ENCODE peak calls at places on chromosomes 7 and 10, in seven cellular contexts. One of them, this sample, is unnamed.

GRCh38 chr7:4888161-4888560 is 4.6 kb upstream of the RADIL start:
- DNase-seq in HCT116: no peak
- DNase-seq in GM12878: no peak
- DNase-seq in HepG2: no peak
- DNase-seq in K562: no peak
- DNase-seq in H1: no peak
- DNase-seq in SK-N-SH: no peak
- DNase-seq in this sample: no peak

GRCh38 chr10:132371641-132372081 is 25.3 kb upstream of the PWWP2B start:
- DNase-seq in HCT116: peak
- DNase-seq in GM12878: no peak
- DNase-seq in HepG2: no peak
- DNase-seq in K562: peak
- DNase-seq in H1: peak
- DNase-seq in SK-N-SH: no peak
- DNase-seq in this sample: no peak

GRCh38 chr7:28329616-28330373 is 82.5 kb upstream of the CREB5 start:
- DNase-seq in HCT116: no peak
- DNase-seq in GM12878: no peak
- DNase-seq in HepG2: no peak
- DNase-seq in K562: no peak
- DNase-seq in H1: no peak
- DNase-seq in SK-N-SH: no peak
- DNase-seq in this sample: no peak

GRCh38 chr10:61973169-61973568 is 71.7 kb downstream of the ARID5B start:
- DNase-seq in HCT116: no peak
- DNase-seq in GM12878: no peak
- DNase-seq in HepG2: no peak
- DNase-seq in K562: no peak
- DNase-seq in H1: no peak
- DNase-seq in SK-N-SH: no peak
- DNase-seq in this sample: no peak

GRCh38 chr7:4774804-4775280 is 581 bp upstream of the AP5Z1 start:
- DNase-seq in HCT116: peak
- DNase-seq in GM12878: no peak
- DNase-seq in HepG2: peak
- DNase-seq in K562: peak
- DNase-seq in H1: no peak
- DNase-seq in SK-N-SH: peak
- DNase-seq in this sample: peak

GRCh38 chr10:12390733-12391132 is 41.4 kb downstream of the CAMK1D start:
- DNase-seq in HCT116: no peak
- DNase-seq in GM12878: no peak
- DNase-seq in HepG2: no peak
- DNase-seq in K562: no peak
- DNase-seq in H1: no peak
- DNase-seq in SK-N-SH: no peak
- DNase-seq in this sample: no peak

GRCh38 chr10:22495396-22495795 is 150.1 kb downstream of the SPAG6 start:
- DNase-seq in HCT116: no peak
- DNase-seq in GM12878: no peak
- DNase-seq in HepG2: no peak
- DNase-seq in K562: no peak
- DNase-seq in H1: no peak
- DNase-seq in SK-N-SH: no peak
- DNase-seq in this sample: no peak

GRCh38 chr7:151410405-151411390 is 860 bp upstream of the WDR86 start:
- DNase-seq in HCT116: no peak
- DNase-seq in GM12878: no peak
- DNase-seq in HepG2: no peak
- DNase-seq in K562: no peak
- DNase-seq in H1: peak
- DNase-seq in SK-N-SH: peak
- DNase-seq in this sample: no peak

GRCh38 chr7:74355091-74355490 is 65.9 kb downstream of the CLIP2 start:
- DNase-seq in HCT116: peak
- DNase-seq in GM12878: no peak
- DNase-seq in HepG2: peak
- DNase-seq in K562: peak
- DNase-seq in H1: no peak
- DNase-seq in SK-N-SH: no peak
- DNase-seq in this sample: peak

GRCh38 chr7:5350600-5351385 is 68.0 kb downstream of the SLC29A4 start:
- DNase-seq in HCT116: no peak
- DNase-seq in GM12878: no peak
- DNase-seq in HepG2: no peak
- DNase-seq in K562: no peak
- DNase-seq in H1: no peak
- DNase-seq in SK-N-SH: no peak
- DNase-seq in this sample: no peak

GRCh38 chr7:143416565-143417149 is 8.0 kb upstream of the EPHA1 start:
- DNase-seq in HCT116: peak
- DNase-seq in GM12878: no peak
- DNase-seq in HepG2: peak
- DNase-seq in K562: peak
- DNase-seq in H1: no peak
- DNase-seq in SK-N-SH: peak
- DNase-seq in this sample: peak

GRCh38 chr7:145489609-145490008 is 627.0 kb upstream of the CNTNAP2 start:
- DNase-seq in HCT116: no peak
- DNase-seq in GM12878: no peak
- DNase-seq in HepG2: no peak
- DNase-seq in K562: no peak
- DNase-seq in H1: no peak
- DNase-seq in SK-N-SH: no peak
- DNase-seq in this sample: no peak

GRCh38 chr7:12864470-12865046 is 177.1 kb downstream of the ARL4A start:
- DNase-seq in HCT116: no peak
- DNase-seq in GM12878: no peak
- DNase-seq in HepG2: no peak
- DNase-seq in K562: no peak
- DNase-seq in H1: no peak
- DNase-seq in SK-N-SH: no peak
- DNase-seq in this sample: no peak

GRCh38 chr7:19533266-19533665 is 175.6 kb downstream of the POLR1F start:
- DNase-seq in HCT116: no peak
- DNase-seq in GM12878: no peak
- DNase-seq in HepG2: no peak
- DNase-seq in K562: no peak
- DNase-seq in H1: no peak
- DNase-seq in SK-N-SH: no peak
- DNase-seq in this sample: no peak

GRCh38 chr10:77926566-77927342 is at the start of gene DLG5:
- DNase-seq in HCT116: no peak
- DNase-seq in GM12878: no peak
- DNase-seq in HepG2: no peak
- DNase-seq in K562: peak
- DNase-seq in H1: peak
- DNase-seq in SK-N-SH: peak
- DNase-seq in this sample: peak

GRCh38 chr10:128047337-128047736 is 78.9 kb downstream of the MKI67 start:
- DNase-seq in HCT116: peak
- DNase-seq in GM12878: peak
- DNase-seq in HepG2: no peak
- DNase-seq in K562: peak
- DNase-seq in H1: peak
- DNase-seq in SK-N-SH: no peak
- DNase-seq in this sample: peak

GRCh38 chr10:43231523-43232078 is 35.3 kb downstream of the RASGEF1A start:
- DNase-seq in HCT116: no peak
- DNase-seq in GM12878: no peak
- DNase-seq in HepG2: no peak
- DNase-seq in K562: no peak
- DNase-seq in H1: peak
- DNase-seq in SK-N-SH: no peak
- DNase-seq in this sample: no peak

GRCh38 chr10:14048930-14049613 is 281.7 kb downstream of the FRMD4A start:
- DNase-seq in HCT116: no peak
- DNase-seq in GM12878: peak
- DNase-seq in HepG2: no peak
- DNase-seq in K562: no peak
- DNase-seq in H1: no peak
- DNase-seq in SK-N-SH: no peak
- DNase-seq in this sample: no peak

GRCh38 chr10:28327494-28327886 is 24.6 kb upstream of the MPP7 start:
- DNase-seq in HCT116: no peak
- DNase-seq in GM12878: no peak
- DNase-seq in HepG2: no peak
- DNase-seq in K562: no peak
- DNase-seq in H1: no peak
- DNase-seq in SK-N-SH: no peak
- DNase-seq in this sample: no peak

GRCh38 chr10:77036993-77037734 is 600.4 kb downstream of the KCNMA1 start:
- DNase-seq in HCT116: peak
- DNase-seq in GM12878: no peak
- DNase-seq in HepG2: peak
- DNase-seq in K562: peak
- DNase-seq in H1: peak
- DNase-seq in SK-N-SH: peak
- DNase-seq in this sample: no peak

DNA sequence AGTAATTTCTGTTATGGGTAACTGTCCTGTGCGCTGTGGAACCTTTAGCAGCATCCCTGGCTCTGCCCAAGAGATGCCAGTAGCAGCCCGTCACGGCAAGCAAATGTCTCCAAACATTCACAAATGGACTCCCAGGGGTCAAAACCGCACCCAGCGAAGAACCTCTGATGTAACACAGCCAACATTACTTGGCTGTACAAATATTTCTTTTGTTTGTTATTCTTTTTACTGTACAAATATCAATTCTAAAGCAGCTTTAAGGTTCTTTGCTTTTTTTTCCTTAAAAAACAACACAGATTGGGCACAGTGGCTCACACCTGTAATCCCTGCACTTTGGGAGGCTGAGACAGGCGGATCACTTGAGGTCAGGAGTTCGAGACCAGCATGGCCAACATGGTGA is 182.5 kb downstream of the KMT2E start:
- DNase-seq in HCT116: no peak
- DNase-seq in GM12878: no peak
- DNase-seq in HepG2: peak
- DNase-seq in K562: no peak
- DNase-seq in H1: no peak
- DNase-seq in SK-N-SH: no peak
- DNase-seq in this sample: no peak
- TF ChIP-seq JUND in HCT116: no peak
- TF ChIP-seq JUND in GM12878: no peak
- TF ChIP-seq JUND in HepG2: no peak
- TF ChIP-seq JUND in K562: no peak
- TF ChIP-seq JUND in H1: no peak
- TF ChIP-seq JUND in SK-N-SH: no peak
- TF ChIP-seq JUND in this sample: no peak

DNA sequence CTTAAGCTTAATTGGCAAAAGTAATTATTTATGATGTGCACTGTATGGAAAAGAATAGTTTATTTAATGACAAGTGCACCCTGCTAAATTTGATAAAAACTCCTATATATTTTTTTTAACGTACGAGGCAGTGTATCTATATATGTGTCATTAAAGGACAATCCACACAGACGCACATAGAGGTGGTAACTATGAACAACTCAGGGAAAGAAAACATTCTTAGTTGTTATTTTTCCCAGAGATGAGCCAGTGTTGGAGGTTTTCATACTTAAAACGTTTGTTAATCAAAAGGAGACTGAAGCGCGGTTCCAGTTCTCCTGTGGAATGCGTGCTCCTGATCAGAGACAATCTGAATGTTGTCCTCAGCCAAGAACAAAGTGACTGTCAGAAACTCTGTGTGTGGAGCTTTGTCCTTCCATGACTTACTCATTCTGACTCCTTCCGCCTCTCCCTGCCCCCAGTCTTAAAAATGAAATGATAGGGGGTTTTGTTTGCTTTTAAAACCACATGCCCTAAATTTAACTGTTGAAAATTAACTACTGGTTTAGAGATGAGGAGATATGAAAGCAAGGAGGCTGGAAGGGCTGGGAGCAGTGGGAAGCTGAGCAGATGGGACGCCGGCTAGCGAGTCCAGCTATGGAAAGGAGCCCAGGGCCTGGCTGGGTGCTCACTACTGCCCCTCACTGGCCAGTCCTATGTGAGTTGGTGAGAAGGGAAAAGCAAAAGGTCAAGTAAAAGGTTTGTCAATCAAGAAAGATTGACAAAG is 99.6 kb downstream of the SVIL start:
- DNase-seq in HCT116: peak
- DNase-seq in GM12878: no peak
- DNase-seq in HepG2: peak
- DNase-seq in K562: peak
- DNase-seq in H1: peak
- DNase-seq in SK-N-SH: peak
- DNase-seq in this sample: peak
- TF ChIP-seq JUND in HCT116: no peak
- TF ChIP-seq JUND in GM12878: no peak
- TF ChIP-seq JUND in HepG2: no peak
- TF ChIP-seq JUND in K562: no peak
- TF ChIP-seq JUND in H1: no peak
- TF ChIP-seq JUND in SK-N-SH: no peak
- TF ChIP-seq JUND in this sample: no peak

DNA sequence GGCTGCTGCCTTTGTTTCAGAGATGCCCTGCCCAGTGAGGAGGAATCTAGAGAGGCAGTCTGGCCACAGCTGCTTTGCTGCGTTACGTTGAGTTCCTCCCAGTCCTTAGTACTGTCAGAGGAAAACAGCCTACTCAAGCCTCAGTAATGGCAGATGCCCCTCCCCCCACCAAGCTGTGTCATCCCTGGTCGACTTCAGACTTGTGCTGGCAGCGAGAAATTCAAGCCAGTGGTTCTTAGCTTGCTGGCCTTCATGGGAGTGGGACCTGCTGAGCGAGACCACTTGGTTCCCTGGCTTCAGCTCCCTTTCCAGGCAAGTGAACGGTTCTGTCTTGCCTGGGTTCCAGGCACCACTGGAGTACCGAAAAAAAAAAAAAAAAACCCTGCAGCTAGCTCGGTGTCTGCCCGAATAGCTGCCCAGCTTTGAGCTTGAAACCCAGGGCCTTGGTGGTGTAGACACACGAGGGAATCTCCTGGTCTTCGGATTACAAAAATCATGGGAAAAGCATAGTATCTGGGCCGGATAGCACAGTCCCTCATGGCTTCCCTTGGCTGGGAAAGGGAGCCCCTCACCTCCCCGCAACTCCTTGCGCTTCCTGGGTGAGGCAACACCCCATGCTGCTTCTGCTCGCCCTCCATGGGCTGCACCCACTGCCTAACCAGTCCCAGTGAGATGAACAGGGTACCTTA is 9.1 kb downstream of the SDHAF3 start:
- DNase-seq in HCT116: no peak
- DNase-seq in GM12878: no peak
- DNase-seq in HepG2: no peak
- DNase-seq in K562: peak
- DNase-seq in H1: peak
- DNase-seq in SK-N-SH: no peak
- DNase-seq in this sample: no peak
- TF ChIP-seq JUND in HCT116: no peak
- TF ChIP-seq JUND in GM12878: no peak
- TF ChIP-seq JUND in HepG2: no peak
- TF ChIP-seq JUND in K562: peak
- TF ChIP-seq JUND in H1: no peak
- TF ChIP-seq JUND in SK-N-SH: no peak
- TF ChIP-seq JUND in this sample: no peak

DNA sequence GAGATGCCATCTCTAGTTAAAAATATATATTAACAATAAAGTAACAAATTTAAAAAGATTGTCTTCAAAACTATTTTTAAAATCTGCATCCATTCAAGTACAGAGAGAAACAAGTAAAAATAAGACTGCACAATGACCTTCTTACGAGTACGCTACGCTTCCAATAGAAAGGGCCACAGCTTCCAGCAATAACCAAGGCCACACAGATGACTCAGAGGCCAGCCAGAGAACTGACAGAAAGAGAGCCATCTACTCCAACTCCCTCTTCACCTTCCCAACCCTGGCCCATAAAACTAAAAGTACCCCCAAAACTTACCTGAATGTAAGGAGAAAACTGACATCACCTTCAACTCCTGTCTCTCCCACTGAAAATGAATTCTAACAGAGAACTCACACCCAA is 26.8 kb downstream of the PILRA start:
- DNase-seq in HCT116: no peak
- DNase-seq in GM12878: no peak
- DNase-seq in HepG2: no peak
- DNase-seq in K562: no peak
- DNase-seq in H1: no peak
- DNase-seq in SK-N-SH: no peak
- DNase-seq in this sample: no peak
- TF ChIP-seq JUND in HCT116: no peak
- TF ChIP-seq JUND in GM12878: no peak
- TF ChIP-seq JUND in HepG2: no peak
- TF ChIP-seq JUND in K562: no peak
- TF ChIP-seq JUND in H1: no peak
- TF ChIP-seq JUND in SK-N-SH: no peak
- TF ChIP-seq JUND in this sample: no peak